ENCODE peak calls at places on chromosomes 13 and 19, in seven cellular contexts. T, K, Z, G, N, U and R are unnamed samples.

GRCh38 chr13:101289764-101290163 is 126.5 kb downstream of the NALCN start:
- DNase-seq in G (peak), T (peak), Z (peak), N (no peak), K (peak), U (no peak), R (peak)

GRCh38 chr19:17127671-17128070 is 52.1 kb downstream of the MYO9B start:
- DNase-seq in U (no peak), Z (peak), G (no peak), N (no peak), T (no peak), K (no peak), R (no peak)

GRCh38 chr13:32117696-32118095 is 86.1 kb downstream of the FRY start:
- DNase-seq in T (no peak), G (no peak), Z (no peak), K (no peak), U (no peak), N (no peak), R (no peak)

GRCh38 chr13:29573190-29573589 is 22.3 kb downstream of the SLC7A1 start:
- DNase-seq in G (peak), T (peak), K (peak), U (no peak), Z (peak), N (no peak), R (no peak)

GRCh38 chr19:17424743-17425365 is 5.0 kb downstream of the MVB12A start:
- DNase-seq in T (no peak), N (no peak), U (no peak), K (no peak), G (peak), Z (no peak), R (peak)

GRCh38 chr19:56507446-56508281 is at the start of gene ZNF471:
- DNase-seq in K (peak), N (peak), U (peak), T (peak), G (peak), Z (peak), R (peak)

GRCh38 chr19:52270266-52270885 is 989 bp downstream of the ZNF766 start:
- DNase-seq in G (peak), K (peak), N (no peak), U (no peak), T (peak), Z (no peak), R (no peak)

GRCh38 chr13:35005051-35005450 is 63.0 kb downstream of the NBEA start:
- DNase-seq in T (no peak), G (no peak), N (no peak), K (no peak), U (no peak), Z (no peak), R (no peak)